ENCODE peak calls at places on chromosomes 16 and 17, in nine cellular contexts. W, P, R, U, C, F, X, H and Q are unnamed samples. For H3K36me3 and H3K4me1, the result is how much of the 10 kb centered on the place peaks cover.

GRCh38 chr17:27533874-27534815 is 77.9 kb downstream of the KSR1 start:
- DNase-seq in U (no peak), H (peak), W (no peak), C (peak), F (no peak), R (no peak), X (no peak), P (no peak), Q (no peak)

GRCh38 chr17:73436966-73437365 is 125.2 kb upstream of the CDC42EP4 start:
- DNase-seq in F (no peak), U (peak), C (peak), X (no peak), R (no peak), W (no peak), H (no peak), P (no peak), Q (no peak)

GRCh38 chr16:62700456-62701280 is 664.4 kb upstream of the CDH8 start:
- DNase-seq in R (no peak), C (no peak), P (no peak), X (no peak), F (no peak), W (no peak), H (no peak), U (no peak), Q (no peak)

GRCh38 chr17:44677136-44677535 is 12.4 kb downstream of the CCDC43 start:
- DNase-seq in X (no peak), W (no peak), R (no peak), F (no peak), C (peak), H (no peak), P (no peak), U (no peak), Q (no peak)

GRCh38 chr17:72063262-72063661 is 57.6 kb upstream of the SOX9 start:
- DNase-seq in H (no peak), P (no peak), F (no peak), R (no peak), W (no peak), X (no peak), U (no peak), C (no peak), Q (no peak)

GRCh38 chr17:17570207-17570797 is 21.2 kb downstream of the PEMT start:
- DNase-seq in P (no peak), R (peak), F (peak), C (peak), W (peak), U (no peak), X (no peak), H (peak), Q (no peak)

GRCh38 chr17:75808905-75809621 is 24.5 kb downstream of the UNK start:
- DNase-seq in P (no peak), X (no peak), C (peak), H (no peak), U (no peak), R (peak), W (no peak), F (peak), Q (peak)

GRCh38 chr17:81980122-81980521 is 2.7 kb downstream of the ASPSCR1 start:
- DNase-seq in F (no peak), H (no peak), W (no peak), X (no peak), P (no peak), U (no peak), R (no peak), C (no peak), Q (no peak)

GRCh38 chr17:43891851-43892671 is 15.3 kb downstream of the MPP2 start:
- DNase-seq in W (no peak), C (peak), R (no peak), F (no peak), U (no peak), P (no peak), H (peak), X (no peak), Q (no peak)

GRCh38 chr17:33200587-33200986 is 92.5 kb downstream of the ASIC2 start:
- DNase-seq in F (no peak), R (no peak), U (no peak), X (no peak), C (peak), W (no peak), H (peak), P (no peak), Q (no peak)

GRCh38 chr17:7459961-7460545 is 15.2 kb downstream of the CHRNB1 start:
- DNase-seq in F (no peak), R (no peak), X (no peak), H (no peak), W (no peak), U (no peak), P (no peak), C (peak), Q (no peak)

GRCh38 chr17:44829558-44830358 is at the start of gene GJC1:
- DNase-seq in F (peak), R (peak), W (no peak), H (peak), U (peak), X (peak), P (peak), C (peak), Q (peak)

GRCh38 chr16:2040450-2041105 is 7.1 kb downstream of the NTHL1 start:
- DNase-seq in W (no peak), P (peak), R (no peak), H (no peak), F (peak), U (peak), C (no peak), X (no peak), Q (no peak)

GRCh38 chr17:43360739-43361498 is 37.9 kb upstream of the ARL4D start:
- DNase-seq in X (peak), U (peak), W (peak), R (peak), H (no peak), C (peak), P (peak), F (peak), Q (peak)

GRCh38 chr16:58510776-58511628 is 4.3 kb upstream of the SETD6 start:
- DNase-seq in F (no peak), P (peak), U (peak), C (no peak), R (no peak), H (no peak), X (no peak), W (no peak), Q (peak)

GRCh38 chr17:8857919-8858318 is 9.6 kb downstream of the PIK3R6 start:
- DNase-seq in U (no peak), W (no peak), R (peak), F (no peak), X (peak), H (peak), P (no peak), C (peak), Q (peak)

GRCh38 chr16:9072806-9073341 is 18.6 kb upstream of the HAPSTR1 start:
- DNase-seq in X (peak), P (no peak), R (no peak), C (peak), F (no peak), W (no peak), H (no peak), U (no peak), Q (no peak)

GRCh38 chr17:37259030-37259735 is 116.6 kb upstream of the C17orf78 start:
- DNase-seq in F (no peak), H (no peak), C (peak), X (no peak), P (no peak), W (no peak), R (no peak), U (no peak), Q (no peak)

GRCh38 chr16:81723098-81723723 is 55.9 kb upstream of the PLCG2 start:
- DNase-seq in C (peak), H (peak), W (peak), U (peak), P (no peak), R (no peak), X (peak), F (peak), Q (no peak)

GRCh38 chr17:8630227-8630801 is at the start of gene MYH10:
- DNase-seq in F (peak), P (peak), C (no peak), W (no peak), R (no peak), H (no peak), X (peak), U (no peak), Q (peak)

GRCh38 chr17:79803421-79803996 is 6.6 kb upstream of the CBX8 start:
- DNase-seq in R (no peak), W (no peak), F (no peak), X (no peak), P (no peak), H (peak), C (no peak), U (no peak), Q (no peak)
- H3K4me3 ChIP-seq in R (peak), W (no peak), F (peak), X (no peak), P (no peak), H (peak), C (no peak), U (no peak), Q (no peak)

DNA sequence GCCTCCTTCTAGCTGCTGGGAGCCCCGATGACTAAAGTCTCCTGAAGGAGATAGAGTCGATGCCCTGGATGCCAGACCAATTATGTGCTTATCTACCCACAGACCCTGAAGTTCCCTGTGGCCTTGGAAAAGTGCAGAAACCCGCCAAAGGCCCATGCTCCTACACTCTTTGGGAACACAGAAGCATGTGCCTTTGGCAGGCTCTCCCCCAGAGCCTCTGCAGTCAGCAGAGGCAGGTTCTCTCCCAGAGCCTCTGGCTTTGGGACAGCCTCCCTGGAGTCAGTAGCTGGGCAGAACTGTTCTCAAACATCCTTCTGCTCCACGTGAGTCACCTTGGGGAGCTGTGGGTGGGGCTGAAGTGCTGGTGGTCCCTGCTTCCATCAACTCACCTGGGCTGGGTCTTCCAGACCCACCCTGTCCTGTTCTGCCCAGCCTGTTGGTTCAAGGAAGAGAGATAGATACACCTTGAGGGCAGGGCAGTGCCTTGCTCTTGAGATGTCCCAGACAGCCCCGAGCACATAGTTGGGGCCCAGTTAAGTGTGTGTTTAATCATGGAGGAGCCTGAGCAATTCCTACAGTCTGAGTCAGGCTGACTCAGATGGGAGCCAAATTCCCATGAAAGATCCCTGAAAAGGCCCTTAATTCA is 3.2 kb upstream of the CDK5RAP3 start:
- DNase-seq in P (peak), X (no peak), W (no peak), F (peak), H (no peak), R (no peak), U (no peak), C (peak), Q (no peak)
- H3K36me3 ChIP-seq in P (under half), X (under half), W (under half), F (under half), H (under half), R (under half), U (under half), C (under half), Q (under half)

DNA sequence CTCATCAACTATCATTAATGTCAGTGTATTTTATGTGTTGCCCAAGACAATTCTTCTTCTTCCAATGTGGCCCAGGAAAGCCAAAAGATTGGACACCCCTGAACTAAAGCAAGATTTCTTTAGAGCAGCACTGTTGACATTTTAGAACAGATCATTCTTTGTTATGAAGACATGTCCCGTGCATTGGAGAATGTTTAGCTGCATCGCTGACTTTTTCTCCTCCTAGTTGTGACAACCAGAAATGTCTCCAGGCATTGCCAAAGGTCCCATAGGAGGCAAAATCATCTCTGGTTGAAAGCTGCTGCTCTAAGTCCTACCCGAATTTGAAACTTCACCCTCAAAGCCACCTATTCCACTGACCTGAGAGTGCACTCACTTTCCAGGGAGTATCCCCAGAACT is 62.7 kb upstream of the IRX6 start:
- DNase-seq in X (no peak), H (no peak), P (no peak), W (no peak), F (no peak), C (no peak), R (no peak), U (no peak), Q (no peak)
- H3K4me1 ChIP-seq in X (under half), H (under half), P (under half), W (under half), F (under half), C (under half), R (under half), U (under half), Q (under half)

DNA sequence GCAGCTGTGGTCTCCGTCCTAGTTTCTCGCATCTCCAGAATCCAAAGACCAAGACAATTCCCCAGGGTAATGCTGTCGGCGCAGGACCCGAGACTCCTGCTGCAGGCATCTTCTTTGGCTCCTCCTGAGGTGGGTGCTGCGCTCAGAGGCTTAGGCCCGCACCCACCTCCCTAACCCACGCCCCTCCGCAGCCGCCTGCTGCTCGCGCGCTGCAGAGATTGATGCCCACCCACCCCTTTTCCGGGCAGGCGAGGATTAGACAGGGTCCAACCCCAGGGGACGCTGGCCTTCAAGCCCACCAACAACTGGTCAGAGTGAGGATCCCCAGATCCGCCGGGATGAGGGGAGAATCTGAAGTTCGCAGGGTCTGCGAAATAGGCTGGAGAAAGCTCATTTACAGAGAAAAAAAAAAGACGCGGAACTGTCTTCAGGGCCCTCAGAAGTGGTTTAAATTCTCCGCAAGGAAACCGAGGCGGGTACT is 27.9 kb downstream of the SLFN11 start:
- DNase-seq in U (no peak), X (no peak), F (no peak), C (no peak), R (no peak), W (no peak), P (no peak), H (peak), Q (no peak)
- H3K4me3 ChIP-seq in U (peak), X (no peak), F (peak), C (peak), R (peak), W (peak), P (peak), H (peak), Q (peak)

GRCh38 chr17:41567317-41567716 is 4.5 kb downstream of the KRT9 start:
- DNase-seq in U (no peak), P (no peak), W (no peak), R (no peak), H (no peak), C (no peak), X (no peak), F (no peak), Q (no peak)
- H3K36me3 ChIP-seq in U (under half), P (under half), W (under half), R (under half), H (under half), C (under half), X (under half), F (under half), Q (under half)

GRCh38 chr17:49361129-49361901 is 735 bp downstream of the ZNF652 start:
- DNase-seq in P (peak), R (peak), U (peak), X (peak), C (peak), H (peak), F (peak), W (peak), Q (peak)
- H3K4me1 ChIP-seq in P (under half), R (under half), U (under half), X (under half), C (under half), H (under half), F (under half), W (under half), Q (under half)

DNA sequence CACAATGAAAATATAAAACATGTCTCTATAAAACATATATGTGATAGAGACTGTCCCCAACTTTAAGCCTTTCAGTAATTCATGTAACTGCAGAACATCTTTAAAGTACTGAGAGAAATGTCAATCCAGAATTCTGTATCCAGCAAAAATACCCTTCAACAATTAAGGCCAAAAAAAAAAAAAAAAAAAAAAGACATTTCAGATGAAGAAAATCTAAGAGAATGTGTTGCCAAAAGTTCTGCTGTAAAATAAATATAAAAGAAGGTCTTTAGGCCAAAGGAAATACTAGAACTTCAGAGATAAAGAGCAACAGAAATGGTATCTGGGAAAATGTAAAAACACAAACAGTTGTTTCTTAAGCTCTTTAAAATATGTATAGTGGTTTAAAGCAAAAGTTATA is 17.3 kb downstream of the BPTF start:
- DNase-seq in H (no peak), W (no peak), X (no peak), C (no peak), F (no peak), P (no peak), U (no peak), R (no peak), Q (no peak)
- H3K4me3 ChIP-seq in H (no peak), W (no peak), X (no peak), C (no peak), F (no peak), P (no peak), U (no peak), R (no peak), Q (no peak)

DNA sequence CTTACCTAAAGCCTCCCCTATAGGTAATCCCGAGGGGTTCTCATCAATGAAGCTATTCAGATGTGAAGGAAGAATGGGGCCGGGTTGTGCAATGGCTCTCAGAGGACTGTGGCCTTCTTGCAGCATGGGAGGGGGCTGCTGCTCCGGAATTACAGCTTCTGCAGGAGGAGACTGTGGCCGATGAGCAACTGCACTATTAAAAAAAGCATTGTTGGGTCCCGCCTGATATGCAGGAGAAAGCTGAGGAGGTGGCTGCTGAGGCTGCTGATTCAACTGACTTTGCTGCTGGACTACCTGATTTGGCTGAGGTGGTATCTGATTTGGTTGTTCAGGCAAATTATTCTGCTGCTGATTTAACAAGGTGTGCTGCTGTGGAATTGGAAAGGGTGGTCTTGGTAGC is 64.8 kb downstream of the CACNG1 start:
- DNase-seq in W (no peak), R (no peak), F (no peak), C (no peak), H (no peak), P (no peak), X (no peak), U (no peak), Q (no peak)
- H3K36me3 ChIP-seq in W (under half), R (half or more), F (under half), C (under half), H (under half), P (under half), X (under half), U (under half), Q (under half)

DNA sequence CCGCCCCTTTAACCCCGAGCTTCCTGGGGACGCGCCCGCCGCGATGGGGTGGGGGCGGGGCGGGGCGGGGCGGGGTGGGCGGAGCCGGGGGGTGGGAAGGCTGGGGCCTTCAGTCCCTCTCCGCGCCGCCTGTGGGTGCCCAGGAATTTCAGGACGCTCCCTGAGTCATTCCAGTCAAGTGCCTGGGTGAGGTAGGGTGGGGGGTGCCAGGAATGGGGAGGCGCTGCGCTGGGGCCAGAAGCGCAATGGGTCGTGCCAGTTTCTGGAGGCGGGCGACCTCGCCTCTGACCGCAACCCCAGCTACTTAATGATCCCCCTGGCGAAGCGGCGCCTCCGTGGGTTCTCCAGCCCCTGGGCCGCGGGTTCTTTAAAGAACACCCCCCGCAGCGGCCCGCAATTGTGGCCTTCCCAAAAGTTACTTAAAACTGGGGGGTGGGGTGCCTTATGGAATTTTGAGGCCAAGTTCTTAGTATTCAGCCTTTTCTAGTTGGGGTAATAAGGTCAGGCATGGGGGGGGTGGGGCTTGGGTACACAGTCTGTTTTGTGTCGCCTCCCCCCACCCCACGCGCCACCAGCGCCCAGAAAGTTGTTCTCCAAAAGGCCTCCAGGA is 826 bp upstream of the GSE1 start:
- DNase-seq in P (peak), W (peak), R (peak), C (peak), X (no peak), U (peak), F (peak), H (no peak), Q (peak)
- H3K4me1 ChIP-seq in P (under half), W (under half), R (half or more), C (under half), X (under half), U (under half), F (half or more), H (under half), Q (under half)